ENCODE peak calls at places on chromosomes 7 and 10, in four cellular contexts. F, V, E and W are unnamed samples.
A peak's percentile ranks its signal among the peaks of the same experiment; 100 is the strongest.

GRCh38 chr7:19117081-19117869 is at the start of gene TWIST1:
- DNase-seq in V (no peak), F (no peak), E (no peak), W (peak; percentile 65)

GRCh38 chr10:29841724-29842649 is 207.2 kb upstream of the SVIL start:
- DNase-seq in F (peak; percentile 56), V (no peak), E (no peak), W (peak; percentile 21)

GRCh38 chr10:34886906-34887615 is 72.0 kb upstream of the PARD3 start:
- DNase-seq in F (no peak), E (no peak), V (no peak), W (no peak)

GRCh38 chr10:81177651-81178244 is 640.0 kb downstream of the SH2D4B start:
- DNase-seq in E (no peak), F (no peak), V (no peak), W (no peak)

GRCh38 chr7:157139142-157140117 is 704 bp downstream of the UBE3C start:
- DNase-seq in E (no peak), F (no peak), V (no peak), W (peak; percentile 52)

GRCh38 chr10:373516-374309 is 238.5 kb downstream of the ZMYND11 start:
- DNase-seq in F (peak; percentile 80), E (no peak), V (no peak), W (no peak)

GRCh38 chr7:79091661-79092060 is 361.8 kb downstream of the MAGI2 start:
- DNase-seq in V (no peak), F (no peak), E (no peak), W (no peak)

GRCh38 chr10:79391231-79392019 is 44.2 kb downstream of the PPIF start:
- DNase-seq in V (peak; percentile 94), F (no peak), E (no peak), W (peak; percentile 4)

GRCh38 chr7:149501651-149502050 is 4.0 kb upstream of the ZNF746 start:
- DNase-seq in F (no peak), V (no peak), E (no peak), W (no peak)
- TF ChIP-seq CREM in F (no peak), V (no peak), E (no peak), W (no peak)

GRCh38 chr7:2353113-2353512 is 1.5 kb upstream of the EIF3B start:
- DNase-seq in E (no peak), V (no peak), F (no peak), W (no peak)

GRCh38 chr7:2354173-2355078 is at the start of gene EIF3B:
- DNase-seq in F (peak; percentile 87), E (peak; percentile 89), V (peak; percentile 83), W (peak; percentile 84)

GRCh38 chr7:2357165-2357564 is 2.5 kb downstream of the EIF3B start:
- DNase-seq in E (no peak), F (no peak), V (peak; percentile 20), W (no peak)

GRCh38 chr7:2353650-2354172 is 916 bp upstream of the EIF3B start:
- DNase-seq in V (peak; percentile 93), E (peak; percentile 63), F (peak; percentile 78), W (peak; percentile 81)

GRCh38 chr7:2355079-2356008 is 717 bp downstream of the EIF3B start:
- DNase-seq in V (peak; percentile 57), F (no peak), E (no peak), W (peak; percentile 34)
- TF ChIP-seq USF2 in V (no peak), F (no peak), E (no peak), W (no peak)

DNA sequence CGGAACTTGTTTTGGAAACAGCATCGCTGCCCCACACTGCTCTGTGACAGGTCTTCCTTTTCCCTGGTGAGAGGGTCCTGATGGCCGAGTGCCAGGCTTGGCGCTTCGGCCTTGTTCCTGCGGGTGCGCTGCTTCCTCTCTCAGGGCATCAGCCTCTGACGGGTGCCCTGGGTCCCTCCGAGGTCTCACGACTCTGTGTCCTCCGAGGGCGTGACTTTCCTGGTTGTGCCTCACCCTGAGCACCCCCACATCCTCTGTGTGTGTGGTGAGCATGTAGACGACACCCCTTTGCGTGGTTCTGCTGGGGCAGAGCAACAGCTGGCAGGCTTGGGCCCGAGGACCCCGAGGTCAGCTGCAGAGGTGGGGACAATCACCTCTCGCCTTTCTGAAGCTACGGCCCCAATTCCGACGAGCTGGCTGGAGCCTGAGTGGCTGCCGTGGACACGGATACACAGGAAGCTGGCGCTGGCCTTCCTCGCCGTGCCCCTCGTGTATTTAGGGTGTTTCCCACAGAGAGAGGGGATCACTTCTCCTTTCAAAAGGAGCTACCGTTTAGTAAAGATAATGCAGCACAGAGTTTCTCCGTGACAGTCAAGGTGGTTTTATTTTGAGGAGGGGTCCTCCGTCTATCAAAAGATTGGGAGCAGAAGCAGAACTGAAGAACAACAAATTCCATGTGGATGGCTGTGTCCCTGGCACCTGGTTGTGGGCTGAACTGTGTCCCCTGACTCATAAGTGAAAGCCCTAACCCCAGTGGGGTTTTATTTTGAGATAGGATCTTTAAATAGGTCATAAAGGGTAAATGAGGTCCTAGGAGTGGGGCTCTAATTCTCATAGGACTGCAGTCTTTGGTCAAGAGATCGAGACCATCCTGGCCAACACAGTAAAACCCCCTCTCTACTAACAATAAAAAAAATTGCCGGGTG is 36.2 kb upstream of the PITRM1 start:
- DNase-seq in E (no peak), F (no peak), V (no peak), W (no peak)
- TF ChIP-seq ESRRA in E (no peak), F (no peak), V (no peak), W (no peak)

DNA sequence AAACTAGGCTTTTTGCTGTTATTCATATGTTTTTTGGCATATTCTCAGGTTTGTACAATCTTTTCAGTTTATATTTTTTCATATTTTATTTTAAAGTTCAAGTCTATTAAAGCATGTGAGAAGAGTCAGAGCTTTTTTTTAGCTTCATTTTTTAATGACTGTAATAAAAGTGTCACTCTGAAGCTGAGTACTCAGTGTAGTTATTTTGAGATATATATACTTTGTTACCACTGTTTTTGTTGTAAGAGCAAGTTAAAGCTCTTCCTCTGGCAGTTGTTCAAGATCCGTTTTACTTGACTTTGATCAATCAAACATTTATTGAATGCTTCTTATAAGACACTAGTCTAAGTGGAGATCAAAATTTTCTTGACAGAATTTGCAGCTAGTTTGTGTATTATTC is 37.5 kb downstream of the CASD1 start:
- DNase-seq in E (no peak), F (no peak), V (no peak), W (no peak)
- TF ChIP-seq CREM in E (no peak), F (no peak), V (no peak), W (no peak)

GRCh38 chr10:133191651-133192050 is 31.6 kb downstream of the KNDC1 start:
- DNase-seq in F (no peak), E (no peak), V (no peak), W (no peak)
- TF ChIP-seq USF2 in F (no peak), E (no peak), V (no peak), W (no peak)

GRCh38 chr7:35185908-35186731 is 67.8 kb downstream of the TBX20 start:
- DNase-seq in F (no peak), V (no peak), E (no peak), W (peak; percentile 59)
- TF ChIP-seq ESRRA in F (no peak), V (no peak), E (no peak), W (peak; percentile 92)

GRCh38 chr7:469591-469961 is 50.1 kb downstream of the PDGFA start:
- DNase-seq in E (no peak), V (no peak), F (no peak), W (no peak)
- TF ChIP-seq CREM in E (no peak), V (no peak), F (no peak), W (no peak)

GRCh38 chr7:30764030-30764991 is 6.9 kb upstream of the MINDY4 start:
- DNase-seq in E (peak; percentile 25), V (no peak), F (no peak), W (no peak)
- TF ChIP-seq USF2 in E (no peak), V (no peak), F (no peak), W (no peak)

DNA sequence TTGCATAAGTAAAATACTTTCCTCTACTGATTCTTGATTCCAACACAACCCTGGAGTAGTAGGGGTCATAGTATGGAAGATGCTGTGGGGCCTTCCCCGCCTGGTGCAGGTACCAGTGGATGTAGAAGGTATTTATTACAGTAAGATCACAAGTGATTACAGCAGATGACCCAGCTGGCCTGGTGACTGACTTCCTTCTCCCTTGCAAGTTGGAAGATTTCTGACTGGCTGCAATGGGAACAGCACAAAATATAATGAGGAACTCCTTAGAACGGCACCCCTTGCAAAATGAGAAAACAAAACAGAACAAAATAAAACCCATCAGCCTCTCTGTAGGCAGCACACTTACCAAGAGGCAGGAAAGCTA is 61.7 kb upstream of the TARP start:
- DNase-seq in E (no peak), F (no peak), V (no peak), W (no peak)
- TF ChIP-seq ESRRA in E (no peak), F (no peak), V (no peak), W (no peak)